ENCODE peak calls at places on chromosomes 12 and 14, in ten cellular contexts. One of them, this sample, is unnamed.

GRCh38 chr14:44767646-44768173 is 194.0 kb downstream of the KLHL28 start:
- DNase-seq in effector memory CD4-positive, alpha-beta T cell: no peak
- DNase-seq in AG09309: no peak
- DNase-seq in NCI-H1436: no peak
- DNase-seq in SHP77: no peak
- DNase-seq in CD8-positive, alpha-beta memory T cell: no peak
- DNase-seq in cardiac fibroblast: no peak
- DNase-seq in HS-5: no peak
- DNase-seq in NCI-H69: peak; percentile 65
- DNase-seq in lower leg skin: no peak
- DNase-seq in this sample: no peak

GRCh38 chr12:128015276-128015675 is 251.7 kb upstream of the TMEM132C start:
- DNase-seq in AG09309: no peak
- DNase-seq in SHP77: no peak
- DNase-seq in NCI-H69: no peak
- DNase-seq in CD8-positive, alpha-beta memory T cell: no peak
- DNase-seq in lower leg skin: no peak
- DNase-seq in effector memory CD4-positive, alpha-beta T cell: no peak
- DNase-seq in HS-5: no peak
- DNase-seq in cardiac fibroblast: no peak
- DNase-seq in NCI-H1436: no peak
- DNase-seq in this sample: no peak

GRCh38 chr14:47660158-47660557 is 15.2 kb downstream of the MDGA2 start:
- DNase-seq in HS-5: no peak
- DNase-seq in SHP77: no peak
- DNase-seq in effector memory CD4-positive, alpha-beta T cell: no peak
- DNase-seq in NCI-H69: no peak
- DNase-seq in CD8-positive, alpha-beta memory T cell: no peak
- DNase-seq in NCI-H1436: no peak
- DNase-seq in lower leg skin: no peak
- DNase-seq in AG09309: no peak
- DNase-seq in cardiac fibroblast: no peak
- DNase-seq in this sample: no peak

GRCh38 chr12:70925542-70925941 is 5.0 kb upstream of the PTPRR start:
- DNase-seq in CD8-positive, alpha-beta memory T cell: no peak
- DNase-seq in cardiac fibroblast: no peak
- DNase-seq in effector memory CD4-positive, alpha-beta T cell: no peak
- DNase-seq in HS-5: no peak
- DNase-seq in NCI-H1436: no peak
- DNase-seq in SHP77: no peak
- DNase-seq in lower leg skin: no peak
- DNase-seq in AG09309: no peak
- DNase-seq in NCI-H69: no peak
- DNase-seq in this sample: no peak

GRCh38 chr12:21138016-21138415 is 7.0 kb downstream of the SLCO1B1 start:
- DNase-seq in SHP77: no peak
- DNase-seq in NCI-H69: no peak
- DNase-seq in NCI-H1436: no peak
- DNase-seq in AG09309: no peak
- DNase-seq in CD8-positive, alpha-beta memory T cell: no peak
- DNase-seq in cardiac fibroblast: no peak
- DNase-seq in HS-5: no peak
- DNase-seq in effector memory CD4-positive, alpha-beta T cell: no peak
- DNase-seq in lower leg skin: no peak
- DNase-seq in this sample: no peak

GRCh38 chr12:113070117-113070906 is 13.8 kb downstream of the DTX1 start:
- DNase-seq in cardiac fibroblast: no peak
- DNase-seq in CD8-positive, alpha-beta memory T cell: peak; percentile 41
- DNase-seq in lower leg skin: no peak
- DNase-seq in SHP77: no peak
- DNase-seq in AG09309: no peak
- DNase-seq in HS-5: no peak
- DNase-seq in effector memory CD4-positive, alpha-beta T cell: no peak
- DNase-seq in NCI-H69: peak; percentile 35
- DNase-seq in NCI-H1436: no peak
- DNase-seq in this sample: no peak

GRCh38 chr12:128052341-128052740 is 214.6 kb upstream of the TMEM132C start:
- DNase-seq in SHP77: no peak
- DNase-seq in CD8-positive, alpha-beta memory T cell: no peak
- DNase-seq in NCI-H69: no peak
- DNase-seq in HS-5: no peak
- DNase-seq in cardiac fibroblast: no peak
- DNase-seq in effector memory CD4-positive, alpha-beta T cell: no peak
- DNase-seq in AG09309: no peak
- DNase-seq in NCI-H1436: no peak
- DNase-seq in lower leg skin: no peak
- DNase-seq in this sample: no peak

GRCh38 chr12:57512665-57513064 is 7.6 kb downstream of the DDIT3 start:
- DNase-seq in lower leg skin: no peak
- DNase-seq in cardiac fibroblast: no peak
- DNase-seq in NCI-H1436: no peak
- DNase-seq in CD8-positive, alpha-beta memory T cell: no peak
- DNase-seq in SHP77: no peak
- DNase-seq in HS-5: no peak
- DNase-seq in NCI-H69: no peak
- DNase-seq in effector memory CD4-positive, alpha-beta T cell: no peak
- DNase-seq in AG09309: no peak
- DNase-seq in this sample: no peak

GRCh38 chr12:61251076-61251475 is 1009.1 kb upstream of the USP15 start:
- DNase-seq in AG09309: no peak
- DNase-seq in cardiac fibroblast: no peak
- DNase-seq in NCI-H1436: no peak
- DNase-seq in SHP77: no peak
- DNase-seq in effector memory CD4-positive, alpha-beta T cell: no peak
- DNase-seq in lower leg skin: no peak
- DNase-seq in CD8-positive, alpha-beta memory T cell: no peak
- DNase-seq in HS-5: no peak
- DNase-seq in NCI-H69: no peak
- DNase-seq in this sample: peak; percentile 12

GRCh38 chr14:91649930-91650329 is 82.0 kb downstream of the CATSPERB start:
- DNase-seq in lower leg skin: peak; percentile 21
- DNase-seq in HS-5: peak; percentile 5
- DNase-seq in effector memory CD4-positive, alpha-beta T cell: no peak
- DNase-seq in AG09309: peak; percentile 11
- DNase-seq in NCI-H69: peak; percentile 10
- DNase-seq in NCI-H1436: no peak
- DNase-seq in CD8-positive, alpha-beta memory T cell: peak; percentile 26
- DNase-seq in cardiac fibroblast: peak; percentile 73
- DNase-seq in SHP77: peak; percentile 3
- DNase-seq in this sample: no peak

GRCh38 chr14:68609012-68609411 is 183.9 kb downstream of the ZFP36L1 start:
- DNase-seq in CD8-positive, alpha-beta memory T cell: no peak
- DNase-seq in NCI-H1436: no peak
- DNase-seq in lower leg skin: no peak
- DNase-seq in NCI-H69: no peak
- DNase-seq in SHP77: no peak
- DNase-seq in effector memory CD4-positive, alpha-beta T cell: no peak
- DNase-seq in HS-5: no peak
- DNase-seq in cardiac fibroblast: no peak
- DNase-seq in AG09309: no peak
- DNase-seq in this sample: no peak

GRCh38 chr12:31736472-31736871 is 7.7 kb upstream of the AMN1 start:
- DNase-seq in SHP77: no peak
- DNase-seq in HS-5: peak; percentile 68
- DNase-seq in NCI-H69: peak; percentile 61
- DNase-seq in AG09309: peak; percentile 68
- DNase-seq in lower leg skin: no peak
- DNase-seq in cardiac fibroblast: peak; percentile 96
- DNase-seq in NCI-H1436: no peak
- DNase-seq in CD8-positive, alpha-beta memory T cell: peak; percentile 65
- DNase-seq in effector memory CD4-positive, alpha-beta T cell: peak; percentile 59
- DNase-seq in this sample: peak; percentile 74

GRCh38 chr14:90625445-90625844 is 190.8 kb downstream of the TTC7B start:
- DNase-seq in lower leg skin: no peak
- DNase-seq in SHP77: peak; percentile 31
- DNase-seq in effector memory CD4-positive, alpha-beta T cell: no peak
- DNase-seq in CD8-positive, alpha-beta memory T cell: no peak
- DNase-seq in HS-5: peak; percentile 23
- DNase-seq in AG09309: no peak
- DNase-seq in NCI-H1436: no peak
- DNase-seq in cardiac fibroblast: no peak
- DNase-seq in NCI-H69: peak; percentile 44
- DNase-seq in this sample: no peak

GRCh38 chr12:123270380-123271181 is 1.1 kb downstream of the CDK2AP1 start:
- DNase-seq in effector memory CD4-positive, alpha-beta T cell: no peak
- DNase-seq in CD8-positive, alpha-beta memory T cell: no peak
- DNase-seq in NCI-H1436: peak; percentile 1
- DNase-seq in HS-5: no peak
- DNase-seq in lower leg skin: no peak
- DNase-seq in cardiac fibroblast: peak; percentile 50
- DNase-seq in SHP77: no peak
- DNase-seq in NCI-H69: peak; percentile 78
- DNase-seq in AG09309: peak; percentile 7
- DNase-seq in this sample: no peak

This sample was measured in HS-27A.